ENCODE peak calls at places on chromosomes 11 and 22, in four cellular contexts. Q is brain microvascular endothelial cell, C is nephron progenitor cell, M is neuronal stem cell. Z is an unnamed sample.
A peak's percentile ranks its signal among the peaks of the same experiment; 100 is the strongest.

GRCh38 chr11:79515781-79516180 is 75.0 kb upstream of the TENM4 start:
- DNase-seq in Q (no peak), C (no peak), M (no peak), Z (no peak)

GRCh38 chr11:44630511-44631210 is 65.2 kb downstream of the CD82 start:
- DNase-seq in Q (no peak), C (no peak), M (no peak), Z (peak; percentile 7)

GRCh38 chr11:134556186-134556585 is 144.1 kb upstream of the B3GAT1 start:
- DNase-seq in Q (no peak), C (no peak), M (no peak), Z (no peak)

GRCh38 chr11:106077609-106078517 is at the start of gene AASDHPPT:
- DNase-seq in Q (peak; percentile 29), C (peak; percentile 68), M (no peak), Z (no peak)

GRCh38 chr11:130118636-130119387 is 40.8 kb upstream of the ST14 start:
- DNase-seq in Q (no peak), C (no peak), M (no peak), Z (no peak)

GRCh38 chr11:128458316-128458715 is 129.0 kb downstream of the ETS1 start:
- DNase-seq in Q (peak; percentile 89), C (no peak), M (no peak), Z (no peak)

GRCh38 chr11:69963533-69964246 is 114.4 kb upstream of the ANO1 start:
- DNase-seq in Q (no peak), C (no peak), M (no peak), Z (no peak)

GRCh38 chr11:104254347-104254746 is 90.4 kb upstream of the PDGFD start:
- DNase-seq in Q (peak; percentile 43), C (peak; percentile 50), M (peak; percentile 71), Z (no peak)

GRCh38 chr22:50270302-50271010 is at the start of gene MAPK11:
- DNase-seq in Q (peak; percentile 32), C (peak; percentile 94), M (peak; percentile 82), Z (peak; percentile 85)

GRCh38 chr22:40654522-40655167 is 18.1 kb upstream of the MRTFA start:
- DNase-seq in Q (peak; percentile 59), C (no peak), M (no peak), Z (no peak)

GRCh38 chr11:78390809-78391208 is 26.8 kb downstream of the GAB2 start:
- DNase-seq in Q (no peak), C (no peak), M (no peak), Z (no peak)

GRCh38 chr11:843086-843704 is 543 bp downstream of the TSPAN4 start:
- DNase-seq in Q (no peak), C (peak; percentile 47), M (no peak), Z (no peak)

GRCh38 chr11:125923012-125923579 is 18.8 kb downstream of the DDX25 start:
- DNase-seq in Q (peak; percentile 62), C (peak; percentile 66), M (peak; percentile 79), Z (peak; percentile 78)

GRCh38 chr11:122100222-122101080 is 15.6 kb downstream of the BLID start:
- DNase-seq in Q (no peak), C (peak; percentile 50), M (no peak), Z (no peak)

GRCh38 chr11:93444671-93445073 is 98.5 kb downstream of the SMCO4 start:
- DNase-seq in Q (peak; percentile 10), C (peak; percentile 67), M (peak; percentile 68), Z (no peak)

GRCh38 chr11:23727821-23728220 is 769.0 kb upstream of the LUZP2 start:
- DNase-seq in Q (peak; percentile 79), C (no peak), M (no peak), Z (no peak)

GRCh38 chr22:49853981-49854791 is 542 bp downstream of the ZBED4 start:
- DNase-seq in Q (peak; percentile 8), C (peak; percentile 53), M (peak; percentile 39), Z (peak; percentile 60)

GRCh38 chr11:66002648-66003225 is 434 bp downstream of the BANF1 start:
- DNase-seq in Q (no peak), C (no peak), M (no peak), Z (peak; percentile 83)

GRCh38 chr22:47163876-47164513 is 401.5 kb downstream of the TBC1D22A start:
- DNase-seq in Q (no peak), C (no peak), M (no peak), Z (no peak)

GRCh38 chr11:12043959-12044772 is 35.7 kb upstream of the DKK3 start:
- DNase-seq in Q (peak; percentile 91), C (peak; percentile 78), M (peak; percentile 68), Z (peak; percentile 72)

GRCh38 chr11:124812876-124813275 is 12.7 kb upstream of the MSANTD2 start:
- DNase-seq in Q (no peak), C (no peak), M (no peak), Z (no peak)

GRCh38 chr11:85941380-85941973 is 86.3 kb downstream of the CCDC83 start:
- DNase-seq in Q (peak; percentile 60), C (no peak), M (peak; percentile 14), Z (peak; percentile 53)

GRCh38 chr11:67062526-67063373 is 6.1 kb downstream of the RHOD start:
- DNase-seq in Q (no peak), C (no peak), M (no peak), Z (no peak)

GRCh38 chr22:20060700-20061480 is 19.2 kb upstream of the DGCR8 start:
- DNase-seq in Q (no peak), C (no peak), M (no peak), Z (no peak)

GRCh38 chr22:39625554-39626537 is 55.3 kb downstream of the CACNA1I start:
- DNase-seq in Q (no peak), C (no peak), M (no peak), Z (no peak)

GRCh38 chr22:44709881-44710400 is 7.9 kb downstream of the PRR5 start:
- DNase-seq in Q (no peak), C (no peak), M (no peak), Z (no peak)

GRCh38 chr22:49301398-49302149 is 526.1 kb downstream of the BRD1 start:
- DNase-seq in Q (no peak), C (no peak), M (no peak), Z (no peak)

GRCh38 chr22:26806445-26807170 is 149.2 kb downstream of the MIAT start:
- DNase-seq in Q (no peak), C (no peak), M (no peak), Z (no peak)

GRCh38 chr11:113404859-113405430 is 17.4 kb downstream of the ANKK1 start:
- DNase-seq in Q (no peak), C (no peak), M (no peak), Z (no peak)

GRCh38 chr11:123798079-123798478 is 8.1 kb downstream of the OR6M1 start:
- DNase-seq in Q (no peak), C (no peak), M (no peak), Z (no peak)

GRCh38 chr11:111796696-111797095 is 30.5 kb upstream of the PPP2R1B start:
- DNase-seq in Q (no peak), C (no peak), M (no peak), Z (no peak)

GRCh38 chr11:1573847-1574255 is 1.8 kb upstream of the DUSP8 start:
- DNase-seq in Q (no peak), C (no peak), M (no peak), Z (peak; percentile 41)

GRCh38 chr11:14327105-14327504 is 31.9 kb downstream of the RRAS2 start:
- DNase-seq in Q (no peak), C (no peak), M (no peak), Z (no peak)

GRCh38 chr11:131914299-131914902 is 544.0 kb downstream of the NTM start:
- DNase-seq in Q (no peak), C (no peak), M (no peak), Z (peak; percentile 37)

GRCh38 chr11:94694309-94695060 is 73.7 kb upstream of the AMOTL1 start:
- DNase-seq in Q (no peak), C (no peak), M (no peak), Z (no peak)

GRCh38 chr22:46761539-46762237 is 762 bp upstream of the TBC1D22A start:
- DNase-seq in Q (no peak), C (no peak), M (peak; percentile 23), Z (no peak)

GRCh38 chr11:117538256-117538655 is 210.6 kb downstream of the CEP164 start:
- DNase-seq in Q (no peak), C (no peak), M (no peak), Z (no peak)

Z was measured in GM13976.